ENCODE peak calls at places on chromosomes 13 and 19, in ten cellular contexts. One of them, this sample, is unnamed. For H3K27me3, the result is how much of the 10 kb centered on the place peaks cover.

GRCh38 chr19:14375055-14375581 is 6.1 kb upstream of the ADGRE5 start:
- DNase-seq in PC-9: no peak
- DNase-seq in HCT116: no peak
- DNase-seq in astrocyte: no peak
- DNase-seq in mesendoderm: no peak
- DNase-seq in CD8-positive, alpha-beta T cell: peak
- DNase-seq in neural progenitor cell: no peak
- DNase-seq in CD4-positive, CD25-positive, alpha-beta regulatory T cell: peak
- DNase-seq in thoracic aorta: no peak
- DNase-seq in effector memory CD4-positive, alpha-beta T cell: peak
- DNase-seq in this sample: peak

GRCh38 chr19:29810504-29810871 is 1.3 kb upstream of the CCNE1 start:
- DNase-seq in astrocyte: no peak
- DNase-seq in mesendoderm: no peak
- DNase-seq in HCT116: no peak
- DNase-seq in CD4-positive, CD25-positive, alpha-beta regulatory T cell: no peak
- DNase-seq in neural progenitor cell: no peak
- DNase-seq in thoracic aorta: no peak
- DNase-seq in effector memory CD4-positive, alpha-beta T cell: no peak
- DNase-seq in CD8-positive, alpha-beta T cell: no peak
- DNase-seq in PC-9: no peak
- DNase-seq in this sample: no peak

GRCh38 chr13:66926200-66926850 is 303.8 kb downstream of the PCDH9 start:
- DNase-seq in thoracic aorta: no peak
- DNase-seq in CD4-positive, CD25-positive, alpha-beta regulatory T cell: no peak
- DNase-seq in mesendoderm: no peak
- DNase-seq in CD8-positive, alpha-beta T cell: no peak
- DNase-seq in HCT116: no peak
- DNase-seq in PC-9: no peak
- DNase-seq in neural progenitor cell: peak
- DNase-seq in effector memory CD4-positive, alpha-beta T cell: no peak
- DNase-seq in astrocyte: peak
- DNase-seq in this sample: no peak

GRCh38 chr13:66657165-66657895 is 572.8 kb downstream of the PCDH9 start:
- DNase-seq in HCT116: peak
- DNase-seq in PC-9: peak
- DNase-seq in effector memory CD4-positive, alpha-beta T cell: no peak
- DNase-seq in mesendoderm: peak
- DNase-seq in neural progenitor cell: peak
- DNase-seq in astrocyte: peak
- DNase-seq in CD8-positive, alpha-beta T cell: no peak
- DNase-seq in thoracic aorta: no peak
- DNase-seq in CD4-positive, CD25-positive, alpha-beta regulatory T cell: no peak
- DNase-seq in this sample: no peak

GRCh38 chr19:55549500-55550320 is 4.4 kb upstream of the SBK3 start:
- DNase-seq in PC-9: peak
- DNase-seq in effector memory CD4-positive, alpha-beta T cell: no peak
- DNase-seq in astrocyte: peak
- DNase-seq in CD8-positive, alpha-beta T cell: no peak
- DNase-seq in HCT116: peak
- DNase-seq in neural progenitor cell: peak
- DNase-seq in thoracic aorta: no peak
- DNase-seq in CD4-positive, CD25-positive, alpha-beta regulatory T cell: no peak
- DNase-seq in mesendoderm: peak
- DNase-seq in this sample: no peak

GRCh38 chr13:110479215-110479545 is 82.3 kb downstream of the RAB20 start:
- DNase-seq in CD8-positive, alpha-beta T cell: no peak
- DNase-seq in astrocyte: no peak
- DNase-seq in PC-9: no peak
- DNase-seq in HCT116: no peak
- DNase-seq in mesendoderm: no peak
- DNase-seq in neural progenitor cell: no peak
- DNase-seq in CD4-positive, CD25-positive, alpha-beta regulatory T cell: no peak
- DNase-seq in effector memory CD4-positive, alpha-beta T cell: no peak
- DNase-seq in thoracic aorta: no peak
- DNase-seq in this sample: no peak

GRCh38 chr13:41137241-41137640 is 4.6 kb upstream of the KBTBD6 start:
- DNase-seq in HCT116: no peak
- DNase-seq in thoracic aorta: no peak
- DNase-seq in mesendoderm: no peak
- DNase-seq in CD4-positive, CD25-positive, alpha-beta regulatory T cell: no peak
- DNase-seq in astrocyte: no peak
- DNase-seq in effector memory CD4-positive, alpha-beta T cell: no peak
- DNase-seq in neural progenitor cell: no peak
- DNase-seq in CD8-positive, alpha-beta T cell: no peak
- DNase-seq in PC-9: no peak
- DNase-seq in this sample: no peak

GRCh38 chr19:48961051-48961649 is 4.0 kb upstream of the FTL start:
- DNase-seq in thoracic aorta: no peak
- DNase-seq in CD4-positive, CD25-positive, alpha-beta regulatory T cell: no peak
- DNase-seq in effector memory CD4-positive, alpha-beta T cell: no peak
- DNase-seq in CD8-positive, alpha-beta T cell: no peak
- DNase-seq in HCT116: no peak
- DNase-seq in astrocyte: no peak
- DNase-seq in mesendoderm: no peak
- DNase-seq in PC-9: no peak
- DNase-seq in neural progenitor cell: no peak
- DNase-seq in this sample: no peak

GRCh38 chr19:16191216-16191908 is 6.2 kb downstream of the FAM32A start:
- DNase-seq in HCT116: no peak
- DNase-seq in effector memory CD4-positive, alpha-beta T cell: no peak
- DNase-seq in mesendoderm: peak
- DNase-seq in neural progenitor cell: no peak
- DNase-seq in CD8-positive, alpha-beta T cell: no peak
- DNase-seq in CD4-positive, CD25-positive, alpha-beta regulatory T cell: no peak
- DNase-seq in astrocyte: no peak
- DNase-seq in PC-9: peak
- DNase-seq in thoracic aorta: no peak
- DNase-seq in this sample: no peak

GRCh38 chr13:32264407-32264806 is 50.8 kb downstream of the ZAR1L start:
- DNase-seq in effector memory CD4-positive, alpha-beta T cell: no peak
- DNase-seq in astrocyte: peak
- DNase-seq in thoracic aorta: no peak
- DNase-seq in HCT116: no peak
- DNase-seq in neural progenitor cell: no peak
- DNase-seq in mesendoderm: no peak
- DNase-seq in CD4-positive, CD25-positive, alpha-beta regulatory T cell: no peak
- DNase-seq in CD8-positive, alpha-beta T cell: no peak
- DNase-seq in PC-9: no peak
- DNase-seq in this sample: no peak

GRCh38 chr13:34671136-34671535 is 270.9 kb upstream of the NBEA start:
- DNase-seq in effector memory CD4-positive, alpha-beta T cell: no peak
- DNase-seq in neural progenitor cell: no peak
- DNase-seq in CD4-positive, CD25-positive, alpha-beta regulatory T cell: no peak
- DNase-seq in thoracic aorta: no peak
- DNase-seq in PC-9: no peak
- DNase-seq in astrocyte: peak
- DNase-seq in CD8-positive, alpha-beta T cell: no peak
- DNase-seq in HCT116: no peak
- DNase-seq in mesendoderm: no peak
- DNase-seq in this sample: no peak

GRCh38 chr13:35872369-35872768 is 258.8 kb downstream of the DCLK1 start:
- DNase-seq in thoracic aorta: no peak
- DNase-seq in mesendoderm: no peak
- DNase-seq in HCT116: no peak
- DNase-seq in neural progenitor cell: no peak
- DNase-seq in PC-9: no peak
- DNase-seq in effector memory CD4-positive, alpha-beta T cell: no peak
- DNase-seq in CD8-positive, alpha-beta T cell: no peak
- DNase-seq in astrocyte: no peak
- DNase-seq in CD4-positive, CD25-positive, alpha-beta regulatory T cell: no peak
- DNase-seq in this sample: no peak

GRCh38 chr13:59776924-59777690 is 386.6 kb downstream of the DIAPH3 start:
- DNase-seq in CD4-positive, CD25-positive, alpha-beta regulatory T cell: no peak
- DNase-seq in astrocyte: peak
- DNase-seq in CD8-positive, alpha-beta T cell: no peak
- DNase-seq in PC-9: peak
- DNase-seq in effector memory CD4-positive, alpha-beta T cell: no peak
- DNase-seq in thoracic aorta: no peak
- DNase-seq in mesendoderm: no peak
- DNase-seq in HCT116: no peak
- DNase-seq in neural progenitor cell: no peak
- DNase-seq in this sample: no peak

GRCh38 chr13:34070006-34070405 is 252.1 kb downstream of the RFC3 start:
- DNase-seq in thoracic aorta: no peak
- DNase-seq in CD8-positive, alpha-beta T cell: no peak
- DNase-seq in mesendoderm: no peak
- DNase-seq in neural progenitor cell: no peak
- DNase-seq in astrocyte: peak
- DNase-seq in PC-9: no peak
- DNase-seq in CD4-positive, CD25-positive, alpha-beta regulatory T cell: no peak
- DNase-seq in effector memory CD4-positive, alpha-beta T cell: no peak
- DNase-seq in HCT116: no peak
- DNase-seq in this sample: no peak

GRCh38 chr13:45331981-45332830 is 8.8 kb downstream of the TPT1 start:
- DNase-seq in CD4-positive, CD25-positive, alpha-beta regulatory T cell: no peak
- DNase-seq in thoracic aorta: no peak
- DNase-seq in mesendoderm: no peak
- DNase-seq in HCT116: peak
- DNase-seq in effector memory CD4-positive, alpha-beta T cell: no peak
- DNase-seq in astrocyte: peak
- DNase-seq in PC-9: peak
- DNase-seq in neural progenitor cell: no peak
- DNase-seq in CD8-positive, alpha-beta T cell: no peak
- DNase-seq in this sample: no peak

GRCh38 chr13:38262211-38262610 is 87.4 kb upstream of the UFM1 start:
- DNase-seq in neural progenitor cell: no peak
- DNase-seq in HCT116: no peak
- DNase-seq in effector memory CD4-positive, alpha-beta T cell: no peak
- DNase-seq in astrocyte: peak
- DNase-seq in PC-9: no peak
- DNase-seq in mesendoderm: no peak
- DNase-seq in CD8-positive, alpha-beta T cell: no peak
- DNase-seq in CD4-positive, CD25-positive, alpha-beta regulatory T cell: no peak
- DNase-seq in thoracic aorta: no peak
- DNase-seq in this sample: no peak

GRCh38 chr19:38319421-38320258 is at the start of gene KCNK6:
- DNase-seq in CD4-positive, CD25-positive, alpha-beta regulatory T cell: peak
- DNase-seq in thoracic aorta: no peak
- DNase-seq in CD8-positive, alpha-beta T cell: peak
- DNase-seq in PC-9: no peak
- DNase-seq in astrocyte: peak
- DNase-seq in neural progenitor cell: peak
- DNase-seq in HCT116: no peak
- DNase-seq in mesendoderm: peak
- DNase-seq in effector memory CD4-positive, alpha-beta T cell: peak
- DNase-seq in this sample: peak
- H3K27ac ChIP-seq in CD4-positive, CD25-positive, alpha-beta regulatory T cell: peak
- H3K27ac ChIP-seq in thoracic aorta: peak
- H3K27ac ChIP-seq in CD8-positive, alpha-beta T cell: peak
- H3K27ac ChIP-seq in PC-9: no peak
- H3K27ac ChIP-seq in astrocyte: no peak
- H3K27ac ChIP-seq in neural progenitor cell: no peak
- H3K27ac ChIP-seq in HCT116: peak
- H3K27ac ChIP-seq in mesendoderm: no peak
- H3K27ac ChIP-seq in effector memory CD4-positive, alpha-beta T cell: peak
- H3K27ac ChIP-seq in this sample: peak

DNA sequence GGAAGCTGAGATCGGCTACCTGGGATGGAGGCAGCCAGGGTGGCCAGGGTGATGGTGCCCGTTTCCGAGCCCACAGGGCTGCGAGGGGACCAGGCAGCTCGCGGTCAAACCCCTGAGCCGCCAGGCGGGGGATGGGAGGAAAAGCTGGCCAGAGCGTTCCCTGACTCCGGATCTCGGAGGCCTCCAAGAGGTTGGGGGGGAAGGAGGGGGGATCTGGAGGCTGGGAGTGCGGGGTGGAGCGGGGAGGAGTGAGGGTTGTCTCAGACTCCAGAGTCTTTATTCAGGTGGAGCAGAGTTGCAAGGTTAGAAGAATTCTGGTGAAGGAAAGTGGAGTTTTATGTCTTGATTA is 1.1 kb downstream of the CACNG7 start:
- DNase-seq in CD4-positive, CD25-positive, alpha-beta regulatory T cell: no peak
- DNase-seq in neural progenitor cell: peak
- DNase-seq in astrocyte: no peak
- DNase-seq in thoracic aorta: no peak
- DNase-seq in HCT116: no peak
- DNase-seq in mesendoderm: peak
- DNase-seq in PC-9: no peak
- DNase-seq in CD8-positive, alpha-beta T cell: no peak
- DNase-seq in effector memory CD4-positive, alpha-beta T cell: no peak
- DNase-seq in this sample: no peak
- H3K27me3 ChIP-seq in CD4-positive, CD25-positive, alpha-beta regulatory T cell: under half
- H3K27me3 ChIP-seq in neural progenitor cell: half or more
- H3K27me3 ChIP-seq in astrocyte: under half
- H3K27me3 ChIP-seq in thoracic aorta: under half
- H3K27me3 ChIP-seq in HCT116: under half
- H3K27me3 ChIP-seq in mesendoderm: under half
- H3K27me3 ChIP-seq in PC-9: under half
- H3K27me3 ChIP-seq in CD8-positive, alpha-beta T cell: under half
- H3K27me3 ChIP-seq in effector memory CD4-positive, alpha-beta T cell: half or more
- H3K27me3 ChIP-seq in this sample: under half

DNA sequence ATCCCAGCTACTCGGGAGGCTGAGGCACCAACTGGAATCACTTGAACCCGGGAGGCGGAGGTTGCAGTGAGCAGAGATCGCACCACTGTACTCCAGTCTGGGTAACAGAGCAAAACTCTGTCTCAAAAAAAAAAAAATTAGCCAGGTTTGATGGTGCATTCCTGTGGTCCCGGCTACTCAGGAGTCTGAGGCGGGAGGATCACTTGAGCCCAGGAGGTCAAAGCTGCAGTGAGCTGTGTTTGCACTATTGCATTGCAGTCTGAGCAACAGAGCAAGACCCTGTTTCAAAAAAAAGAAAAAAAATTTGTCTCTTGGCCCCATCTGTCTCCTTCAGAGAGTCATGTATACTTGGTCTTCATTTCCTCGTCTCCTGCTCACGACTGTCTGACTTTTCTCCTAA is 1.6 kb downstream of the CCDC97 start:
- DNase-seq in mesendoderm: no peak
- DNase-seq in astrocyte: no peak
- DNase-seq in HCT116: no peak
- DNase-seq in CD8-positive, alpha-beta T cell: no peak
- DNase-seq in thoracic aorta: no peak
- DNase-seq in effector memory CD4-positive, alpha-beta T cell: no peak
- DNase-seq in CD4-positive, CD25-positive, alpha-beta regulatory T cell: no peak
- DNase-seq in neural progenitor cell: no peak
- DNase-seq in PC-9: no peak
- DNase-seq in this sample: no peak
- H3K27ac ChIP-seq in mesendoderm: no peak
- H3K27ac ChIP-seq in astrocyte: no peak
- H3K27ac ChIP-seq in HCT116: no peak
- H3K27ac ChIP-seq in CD8-positive, alpha-beta T cell: no peak
- H3K27ac ChIP-seq in thoracic aorta: no peak
- H3K27ac ChIP-seq in effector memory CD4-positive, alpha-beta T cell: no peak
- H3K27ac ChIP-seq in CD4-positive, CD25-positive, alpha-beta regulatory T cell: no peak
- H3K27ac ChIP-seq in neural progenitor cell: no peak
- H3K27ac ChIP-seq in PC-9: no peak
- H3K27ac ChIP-seq in this sample: no peak

DNA sequence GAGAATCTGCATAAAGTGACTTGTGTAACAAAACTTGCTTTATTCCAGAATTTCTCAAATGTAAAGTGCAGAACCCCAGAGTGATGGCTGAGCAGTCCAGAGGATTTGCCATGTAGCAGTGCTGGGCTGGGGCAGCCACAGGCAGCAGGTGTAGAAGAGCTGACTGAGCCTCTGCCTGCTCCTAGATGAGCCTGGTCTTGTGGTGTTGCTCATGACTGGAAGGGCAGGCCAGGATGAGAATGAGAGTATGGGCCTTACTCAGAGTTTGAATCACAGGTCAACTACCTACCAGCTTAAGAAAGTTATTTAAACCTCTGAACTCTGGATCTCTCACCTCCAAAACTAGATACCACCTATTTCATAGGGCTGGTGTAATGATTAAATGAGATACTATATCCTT is 2.9 kb upstream of the C13orf42 start:
- DNase-seq in HCT116: no peak
- DNase-seq in astrocyte: no peak
- DNase-seq in PC-9: no peak
- DNase-seq in mesendoderm: no peak
- DNase-seq in effector memory CD4-positive, alpha-beta T cell: no peak
- DNase-seq in CD4-positive, CD25-positive, alpha-beta regulatory T cell: no peak
- DNase-seq in CD8-positive, alpha-beta T cell: no peak
- DNase-seq in neural progenitor cell: no peak
- DNase-seq in thoracic aorta: no peak
- DNase-seq in this sample: no peak
- H3K27me3 ChIP-seq in HCT116: under half
- H3K27me3 ChIP-seq in astrocyte: under half
- H3K27me3 ChIP-seq in PC-9: half or more
- H3K27me3 ChIP-seq in mesendoderm: under half
- H3K27me3 ChIP-seq in effector memory CD4-positive, alpha-beta T cell: under half
- H3K27me3 ChIP-seq in CD4-positive, CD25-positive, alpha-beta regulatory T cell: under half
- H3K27me3 ChIP-seq in CD8-positive, alpha-beta T cell: under half
- H3K27me3 ChIP-seq in neural progenitor cell: under half
- H3K27me3 ChIP-seq in thoracic aorta: under half
- H3K27me3 ChIP-seq in this sample: under half